ENCODE peak calls at places on chromosomes 4 and X, in six cellular contexts. W is CD8-positive, alpha-beta T cell; S is Panc1; N is left lung; P is lower lobe of right lung; K is left ventricle myocardium inferior. F is an unnamed sample.

GRCh38 chrX:153687121-153688039 is at the start of gene SLC6A8:
- DNase-seq in W (peak; percentile 18), S (no peak), P (peak; percentile 65), N (peak; percentile 67), K (peak; percentile 78), F (no peak)

GRCh38 chrX:104098151-104098808 is 14.0 kb upstream of the ZCCHC18 start:
- DNase-seq in K (no peak), P (no peak), S (peak; percentile 48), N (no peak), W (peak; percentile 41), F (no peak)

GRCh38 chrX:21176927-21177571 is 197.2 kb upstream of the CNKSR2 start:
- DNase-seq in P (no peak), K (no peak), S (no peak), N (no peak), W (no peak), F (no peak)

GRCh38 chrX:20477836-20478532 is 211.3 kb upstream of the RPS6KA3 start:
- DNase-seq in S (no peak), N (peak; percentile 46), W (no peak), K (no peak), P (peak; percentile 48), F (no peak)

GRCh38 chr4:69116645-69117321 is 20.5 kb downstream of the UGT2B7 start:
- DNase-seq in S (no peak), K (no peak), W (no peak), N (no peak), P (no peak), F (no peak)

GRCh38 chr4:61520688-61521160 is 320.6 kb downstream of the ADGRL3 start:
- DNase-seq in K (no peak), S (no peak), N (peak; percentile 37), W (no peak), P (no peak), F (no peak)

GRCh38 chr4:110702326-110702725 is 79.4 kb upstream of the PITX2 start:
- DNase-seq in N (no peak), P (no peak), W (no peak), K (no peak), S (no peak), F (no peak)

GRCh38 chr4:8581094-8581861 is 1.1 kb downstream of the GPR78 start:
- DNase-seq in K (no peak), S (no peak), N (no peak), W (no peak), P (no peak), F (no peak)

GRCh38 chr4:99679976-99680375 is 22.3 kb upstream of the C4orf54 start:
- DNase-seq in W (no peak), N (no peak), S (no peak), P (no peak), K (no peak), F (no peak)

GRCh38 chr4:122456228-122457106 is at the start of gene IL2:
- DNase-seq in P (no peak), W (no peak), K (no peak), S (no peak), N (no peak), F (no peak)

GRCh38 chrX:10722804-10723364 is 102.5 kb upstream of the MID1 start:
- DNase-seq in W (peak; percentile 14), P (no peak), K (no peak), S (no peak), N (no peak), F (peak; percentile 1)

GRCh38 chrX:2497961-2498780 is 2.6 kb downstream of the DHRSX start:
- DNase-seq in P (no peak), K (no peak), N (peak; percentile 22), S (no peak), W (no peak), F (no peak)

GRCh38 chrX:104918122-104918521 is 302.4 kb downstream of the TEX13A start:
- DNase-seq in N (no peak), W (no peak), P (no peak), K (no peak), S (no peak), F (no peak)

GRCh38 chr4:5553801-5554200 is 154.6 kb downstream of the EVC2 start:
- DNase-seq in K (no peak), W (no peak), N (no peak), P (no peak), S (no peak), F (no peak)

GRCh38 chr4:142129931-142130330 is 493.5 kb downstream of the IL15 start:
- DNase-seq in K (no peak), W (no peak), P (no peak), S (no peak), N (no peak), F (no peak)

GRCh38 chr4:142129473-142129872 is 493.1 kb downstream of the IL15 start:
- DNase-seq in S (no peak), P (no peak), W (no peak), N (no peak), K (no peak), F (no peak)

GRCh38 chr4:142124874-142125273 is 488.5 kb downstream of the IL15 start:
- DNase-seq in S (no peak), P (no peak), K (no peak), W (no peak), N (no peak), F (no peak)

GRCh38 chr4:142128529-142128928 is 492.1 kb downstream of the IL15 start:
- DNase-seq in P (no peak), N (peak; percentile 33), W (no peak), S (no peak), K (no peak), F (no peak)

DNA sequence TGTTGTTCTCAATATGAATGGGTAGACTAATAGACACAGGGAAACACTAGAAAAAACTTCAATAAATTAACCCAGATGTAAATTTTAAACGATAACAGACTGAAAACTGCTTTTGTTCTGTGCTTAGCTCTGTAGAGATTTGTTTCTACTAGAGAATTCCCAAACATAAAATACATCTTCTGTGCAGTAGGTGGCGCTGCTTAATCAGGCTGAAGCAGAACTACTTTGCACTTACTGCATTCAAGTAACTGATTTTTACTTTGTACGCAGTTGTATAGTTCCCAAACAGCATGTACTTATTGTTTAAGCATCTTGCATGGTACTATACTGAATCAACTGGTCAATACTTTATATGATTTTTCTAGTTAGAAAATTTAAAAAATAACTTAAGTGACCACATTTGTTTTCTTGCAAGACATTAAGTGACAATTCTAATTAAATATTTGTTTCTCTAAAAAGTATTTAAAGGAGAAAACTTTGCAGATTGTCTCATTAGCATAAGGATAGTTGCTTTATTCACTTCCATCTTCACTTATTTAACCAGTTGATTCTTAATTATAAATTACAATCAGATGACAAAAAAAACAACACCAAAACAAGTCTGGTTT is 490.6 kb downstream of the IL15 start:
- DNase-seq in S (peak; percentile 51), W (peak; percentile 64), K (no peak), N (no peak), P (no peak), F (peak; percentile 10)
- TF ChIP-seq CTCF in S (peak; percentile 68), W (peak; percentile 97), K (peak; percentile 90), N (peak; percentile 58), P (peak; percentile 80), F (peak; percentile 70)

DNA sequence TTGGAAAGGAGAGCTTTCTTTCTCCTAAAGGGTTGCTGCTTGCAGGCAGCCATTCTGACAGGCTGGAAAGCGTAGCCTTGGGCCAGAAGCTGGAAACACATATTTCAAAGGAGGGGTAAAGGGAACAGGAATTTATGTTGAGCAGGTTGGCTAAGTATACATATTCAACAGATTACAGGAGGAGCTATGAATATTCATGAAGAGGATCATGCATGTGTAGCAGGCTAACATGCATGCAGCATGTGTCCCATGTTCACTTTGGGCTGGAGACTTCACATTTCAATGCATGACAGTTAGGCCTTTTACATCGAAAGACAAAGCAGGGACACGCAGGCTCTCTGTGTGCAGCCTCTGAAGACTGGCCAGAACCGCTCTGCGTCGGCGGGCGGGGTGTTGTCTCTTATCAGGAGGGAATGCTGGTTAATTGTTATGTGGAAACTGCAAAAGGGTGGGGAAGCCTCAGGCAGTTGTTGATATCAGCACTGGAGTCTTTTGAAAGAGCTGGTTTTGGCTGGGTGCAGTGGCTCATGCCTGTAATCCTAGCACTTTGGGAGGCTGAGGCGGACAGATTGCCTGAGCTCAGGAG is 31.5 kb downstream of the CASP3 start:
- DNase-seq in S (no peak), K (no peak), P (no peak), N (no peak), W (no peak), F (no peak)
- H3K4me3 ChIP-seq in S (no peak overlapping the region), K (no peak overlapping the region), P (no peak overlapping the region), N (no peak overlapping the region), W (no peak overlapping the region), F (no peak overlapping the region)

DNA sequence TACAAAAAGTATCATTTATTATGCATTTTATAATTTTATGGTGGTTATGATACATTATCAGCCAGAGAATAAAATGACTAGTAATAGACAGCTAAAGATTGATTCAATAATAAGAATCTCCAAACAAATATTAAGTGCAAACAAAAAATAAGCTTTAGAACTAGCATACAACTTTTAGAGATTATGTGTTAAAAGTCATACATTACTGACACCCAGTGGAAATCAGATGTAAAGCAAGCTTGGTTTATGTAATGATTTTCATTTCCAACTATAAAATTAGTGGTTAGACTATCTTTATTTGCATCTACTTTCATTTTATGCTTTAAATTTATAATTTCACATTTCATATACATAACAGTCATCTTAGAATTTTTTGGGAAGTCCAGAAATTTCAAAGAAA is 57.7 kb downstream of the IL13RA2 start:
- DNase-seq in P (no peak), N (no peak), W (no peak), K (no peak), S (peak; percentile 1), F (no peak)
- TF ChIP-seq CTCF in P (peak; percentile 39), N (peak; percentile 21), W (no peak), K (peak; percentile 61), S (peak; percentile 8), F (peak; percentile 8)

GRCh38 chr4:174215936-174216699 is 67.3 kb downstream of the FBXO8 start:
- DNase-seq in W (no peak), K (no peak), N (no peak), S (no peak), P (no peak), F (no peak)

GRCh38 chr4:174216935-174217272 is 66.6 kb downstream of the FBXO8 start:
- DNase-seq in N (no peak), W (no peak), K (no peak), P (no peak), S (no peak), F (no peak)

GRCh38 chr4:174215055-174215454 is 68.4 kb downstream of the FBXO8 start:
- DNase-seq in P (no peak), W (no peak), K (no peak), S (no peak), N (no peak), F (no peak)

GRCh38 chr4:174218127-174218790 is 65.2 kb downstream of the FBXO8 start:
- DNase-seq in W (no peak), K (no peak), S (no peak), N (no peak), P (no peak), F (no peak)

DNA sequence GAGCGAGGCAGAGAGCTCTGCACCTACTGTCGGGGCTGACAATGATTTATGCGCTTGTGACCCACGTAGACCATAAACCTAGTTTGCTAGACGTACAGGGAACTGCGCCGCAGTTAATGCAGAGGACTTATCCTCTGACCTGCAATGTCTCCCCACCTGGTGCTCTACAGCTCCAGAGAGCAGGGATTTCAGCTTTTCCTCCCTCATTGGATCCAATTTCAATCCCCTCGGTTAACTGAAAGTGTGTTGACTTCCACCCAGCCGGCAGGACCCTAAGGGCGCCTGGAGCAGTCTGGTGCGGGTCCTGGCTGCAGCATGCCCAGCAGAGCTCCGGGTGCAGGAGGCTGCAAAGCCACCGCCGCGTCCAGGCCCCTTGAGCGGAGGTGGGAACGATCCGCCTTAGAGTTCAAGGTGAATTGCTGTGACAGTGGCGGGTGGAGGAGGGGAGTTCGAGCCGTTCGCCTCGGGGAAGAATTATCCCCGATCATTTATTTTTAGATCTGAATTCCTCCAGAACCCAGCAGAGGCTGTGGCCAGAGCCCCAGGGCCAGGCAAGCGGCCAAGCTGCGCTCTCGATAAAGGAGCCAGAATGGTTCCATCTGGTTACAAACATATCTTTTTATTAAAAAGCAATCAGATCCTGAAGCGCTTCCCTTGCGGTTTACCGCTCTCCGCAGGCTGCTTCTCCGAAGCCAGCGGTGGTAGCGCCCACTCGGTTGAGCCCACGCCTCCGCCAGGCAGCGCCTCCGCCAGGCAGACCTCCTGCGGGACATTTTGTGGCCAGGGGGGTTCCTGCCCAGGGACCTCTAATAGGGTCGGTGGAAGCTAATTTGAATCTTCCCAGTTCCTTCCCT is 66.0 kb downstream of the FBXO8 start:
- DNase-seq in K (peak; percentile 42), N (no peak), P (no peak), S (no peak), W (no peak), F (no peak)
- H3K4me3 ChIP-seq in K (peak overlapping the region; percentile 64), N (no peak overlapping the region), P (peak overlapping the region; percentile 41), S (peak overlapping the region; percentile 51), W (no peak overlapping the region), F (no peak overlapping the region)